ENCODE peak calls at places on chromosomes 5 and 9, in ten cellular contexts. E is psoas muscle, A is G401, K is frontal cortex, B is adrenal gland, T is A549, Q is NCI-H2029 treated with DMSO at 0.1 percent for 48 hours, X is spleen, F is nucleus accumbens, U is right cardiac atrium. W is an unnamed sample.

GRCh38 chr5:76808142-76808691 is 10.6 kb upstream of the F2RL1 start:
- DNase-seq in E (no peak), U (no peak), K (no peak), Q (no peak), F (no peak), X (peak; percentile 30), A (no peak), B (no peak), T (no peak), W (no peak)

GRCh38 chr5:157581870-157582269 is 6.3 kb upstream of the ADAM19 start:
- DNase-seq in E (no peak), B (no peak), F (no peak), K (no peak), A (no peak), U (no peak), T (no peak), Q (no peak), X (no peak), W (no peak)

GRCh38 chr5:65161655-65162054 is 320.1 kb downstream of the ADAMTS6 start:
- DNase-seq in B (no peak), A (no peak), E (no peak), Q (no peak), F (no peak), K (no peak), U (no peak), T (no peak), X (no peak), W (no peak)

GRCh38 chr5:1050449-1051365 is 42.1 kb downstream of the NKD2 start:
- DNase-seq in T (no peak), U (peak; percentile 78), Q (no peak), A (no peak), B (no peak), E (peak; percentile 10), K (no peak), X (no peak), F (no peak), W (no peak)

GRCh38 chr9:27664136-27664819 is 91.0 kb upstream of the C9orf72 start:
- DNase-seq in F (peak; percentile 14), K (no peak), U (no peak), E (no peak), B (no peak), X (no peak), T (no peak), Q (no peak), A (no peak), W (no peak)

GRCh38 chr5:64977779-64978178 is 209.0 kb downstream of the CWC27 start:
- DNase-seq in T (no peak), Q (no peak), B (no peak), A (no peak), K (no peak), U (no peak), F (no peak), E (no peak), X (no peak), W (no peak)

GRCh38 chr9:70553718-70554673 is 139.5 kb upstream of the KLF9 start:
- DNase-seq in Q (no peak), X (no peak), A (peak; percentile 64), K (no peak), B (peak; percentile 19), T (no peak), E (peak; percentile 19), U (peak; percentile 58), F (no peak), W (no peak)

GRCh38 chr9:134678206-134678605 is 36.6 kb downstream of the COL5A1 start:
- DNase-seq in K (no peak), B (no peak), F (no peak), E (peak; percentile 8), X (peak; percentile 50), A (no peak), T (no peak), U (no peak), Q (no peak), W (no peak)

GRCh38 chr5:151451626-151452520 is 4.5 kb downstream of the SLC36A1 start:
- DNase-seq in E (no peak), K (no peak), Q (no peak), X (no peak), A (no peak), U (no peak), B (no peak), T (peak; percentile 11), F (no peak), W (no peak)

GRCh38 chr5:122726990-122727616 is 47.8 kb upstream of the SNX2 start:
- DNase-seq in T (peak; percentile 27), X (no peak), E (no peak), A (no peak), U (no peak), B (no peak), K (no peak), Q (no peak), F (no peak), W (no peak)

GRCh38 chr5:155728857-155729683 is 597.9 kb upstream of the SGCD start:
- DNase-seq in K (no peak), Q (peak; percentile 66), B (no peak), T (no peak), X (no peak), U (peak; percentile 64), A (no peak), F (peak; percentile 34), E (no peak), W (peak; percentile 3)

GRCh38 chr5:79562351-79563246 is 48.7 kb upstream of the HOMER1 start:
- DNase-seq in E (no peak), X (no peak), A (no peak), Q (no peak), B (no peak), K (no peak), U (no peak), T (no peak), F (no peak), W (no peak)

GRCh38 chr9:676780-677458 is 164.6 kb upstream of the DMRT1 start:
- DNase-seq in A (peak; percentile 64), K (no peak), U (no peak), X (no peak), E (no peak), B (no peak), T (no peak), Q (no peak), F (no peak), W (peak; percentile 13)

GRCh38 chr9:91567642-91568274 is 144.1 kb upstream of the NFIL3 start:
- DNase-seq in A (no peak), K (no peak), T (no peak), U (no peak), X (no peak), E (no peak), B (no peak), Q (no peak), F (no peak), W (no peak)

GRCh38 chr9:469672-470040 is 255.0 kb downstream of the DOCK8 start:
- DNase-seq in Q (no peak), X (peak; percentile 88), T (no peak), F (peak; percentile 48), K (no peak), B (peak; percentile 18), E (peak; percentile 15), A (no peak), U (no peak), W (peak; percentile 55)

GRCh38 chr9:136400038-136400834 is at the start of gene SNAPC4:
- DNase-seq in U (peak; percentile 96), B (peak; percentile 74), F (peak; percentile 47), T (peak; percentile 87), K (peak; percentile 98), Q (peak; percentile 60), X (peak; percentile 97), A (peak; percentile 81), E (peak; percentile 87), W (peak; percentile 78)

GRCh38 chr5:72628771-72629313 is 121.6 kb upstream of the ZNF366 start:
- DNase-seq in A (no peak), K (no peak), X (no peak), F (no peak), U (no peak), B (no peak), Q (no peak), E (no peak), T (no peak), W (no peak)

GRCh38 chr9:1005043-1005667 is 28.7 kb downstream of the DMRT3 start:
- DNase-seq in A (peak; percentile 30), X (no peak), B (peak; percentile 17), U (no peak), Q (no peak), T (peak; percentile 67), E (no peak), F (peak; percentile 1), K (no peak), W (no peak)

GRCh38 chr5:109921735-109922395 is 232.1 kb downstream of the MAN2A1 start:
- DNase-seq in T (no peak), K (no peak), A (no peak), B (no peak), Q (no peak), E (no peak), X (peak; percentile 71), F (no peak), U (peak; percentile 70), W (no peak)

GRCh38 chr9:105064248-105065118 is 136.5 kb upstream of the ABCA1 start:
- DNase-seq in B (peak; percentile 97), T (peak; percentile 96), Q (peak; percentile 73), F (peak; percentile 66), X (peak; percentile 89), A (peak; percentile 37), U (peak; percentile 95), K (peak; percentile 37), E (peak; percentile 91), W (peak; percentile 95)

GRCh38 chr5:125776656-125777055 is 646.6 kb upstream of the GRAMD2B start:
- DNase-seq in Q (no peak), X (no peak), A (no peak), T (no peak), K (no peak), E (no peak), B (no peak), U (no peak), F (no peak), W (no peak)

GRCh38 chr9:115275753-115276152 is 157.8 kb upstream of the TNC start:
- DNase-seq in U (no peak), T (no peak), X (no peak), F (no peak), Q (no peak), K (no peak), A (no peak), B (no peak), E (no peak), W (no peak)

GRCh38 chr9:121088576-121088975 is 13.8 kb downstream of the CNTRL start:
- DNase-seq in T (no peak), U (no peak), B (no peak), K (no peak), X (no peak), F (no peak), E (no peak), Q (no peak), A (no peak), W (no peak)

GRCh38 chr5:142015781-142016533 is 3.1 kb upstream of the GNPDA1 start:
- DNase-seq in K (no peak), U (no peak), E (no peak), A (no peak), Q (no peak), B (peak; percentile 28), F (no peak), X (no peak), T (no peak), W (no peak)

GRCh38 chr5:17012289-17012688 is 76.2 kb upstream of the MYO10 start:
- DNase-seq in X (no peak), A (no peak), E (no peak), Q (no peak), T (peak; percentile 77), K (no peak), F (no peak), B (no peak), U (no peak), W (no peak)